ENCODE peak calls at places on chromosomes 4 and X, in six cellular contexts. S is H1, Z is IMR-90, J is neuronal stem cell, F is H9, T is trophoblast cell. R is an unnamed sample. For H3K79me1, the result is how much of the 10 kb centered on the place peaks cover.

GRCh38 chrX:124249345-124249744 is 83.1 kb upstream of the TEX13D start:
- DNase-seq in S (no peak), T (no peak), Z (no peak), J (no peak), F (no peak), R (no peak)

GRCh38 chrX:2608638-2609430 is 82.3 kb upstream of the CD99 start:
- DNase-seq in J (peak), Z (peak), S (peak), T (peak), F (peak), R (peak)

GRCh38 chr4:3074846-3075651 is 568 bp downstream of the HTT start:
- DNase-seq in S (peak), T (peak), Z (peak), J (peak), F (peak), R (peak)

GRCh38 chr4:92968996-92969395 is 665.2 kb downstream of the GRID2 start:
- DNase-seq in S (no peak), J (no peak), Z (no peak), F (no peak), T (no peak), R (no peak)

GRCh38 chrX:153778684-153779101 is 2.1 kb upstream of the SRPK3 start:
- DNase-seq in J (no peak), S (no peak), F (no peak), T (no peak), Z (no peak), R (no peak)

GRCh38 chr4:88137112-88137511 is 21.3 kb downstream of the ABCG2 start:
- DNase-seq in J (no peak), T (peak), F (no peak), S (no peak), Z (peak), R (peak)

GRCh38 chr4:139711461-139711860 is 45.8 kb downstream of the MGST2 start:
- DNase-seq in F (no peak), Z (peak), J (no peak), S (no peak), T (peak), R (peak)

GRCh38 chr4:124499266-124499665 is 213.3 kb downstream of the ANKRD50 start:
- DNase-seq in J (peak), Z (no peak), F (no peak), S (no peak), T (no peak), R (peak)

GRCh38 chr4:52643846-52644245 is 15.3 kb downstream of the USP46 start:
- DNase-seq in Z (peak), S (no peak), T (no peak), F (no peak), J (no peak), R (peak)

GRCh38 chr4:101187837-101188236 is 159.5 kb downstream of the PPP3CA start:
- DNase-seq in S (no peak), Z (no peak), T (no peak), F (no peak), J (no peak), R (no peak)

GRCh38 chr4:158964114-158964727 is 138.7 kb upstream of the RAPGEF2 start:
- DNase-seq in S (no peak), Z (no peak), T (no peak), F (no peak), J (no peak), R (no peak)

GRCh38 chr4:118772149-118773081 is 63.5 kb downstream of the SEC24D start:
- DNase-seq in S (no peak), Z (peak), J (peak), T (peak), F (no peak), R (peak)

DNA sequence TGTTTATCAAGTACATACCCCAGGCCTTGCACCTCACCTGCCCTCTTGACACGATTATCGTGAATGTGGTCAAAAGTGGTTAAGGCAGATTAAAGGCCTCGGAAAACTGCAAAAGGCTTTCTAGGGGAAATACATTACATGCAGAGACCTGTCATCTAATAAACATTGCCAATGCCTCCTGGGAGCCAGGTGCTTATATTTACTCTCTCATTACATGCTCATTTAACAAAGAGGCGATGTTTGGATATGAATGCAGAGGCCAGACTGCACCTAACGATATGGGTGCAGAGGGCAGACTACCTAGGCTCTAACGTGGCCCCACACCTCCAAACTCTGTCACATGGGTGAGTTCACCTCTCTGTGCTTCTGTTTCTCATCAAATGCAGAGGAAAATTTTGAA is 14.5 kb downstream of the CRMP1 start:
- DNase-seq in F (no peak), S (no peak), T (no peak), J (no peak), Z (no peak), R (no peak)
- H3K79me1 ChIP-seq in F (under half), S (under half), T (under half), J (under half), Z (under half), R (under half)

GRCh38 chr4:176526704-176527103 is 206.9 kb downstream of the SPCS3 start:
- DNase-seq in T (no peak), J (no peak), Z (no peak), S (no peak), F (no peak), R (no peak)
- H2AFZ ChIP-seq in T (no peak), J (no peak), Z (no peak), S (no peak), F (no peak), R (no peak)

DNA sequence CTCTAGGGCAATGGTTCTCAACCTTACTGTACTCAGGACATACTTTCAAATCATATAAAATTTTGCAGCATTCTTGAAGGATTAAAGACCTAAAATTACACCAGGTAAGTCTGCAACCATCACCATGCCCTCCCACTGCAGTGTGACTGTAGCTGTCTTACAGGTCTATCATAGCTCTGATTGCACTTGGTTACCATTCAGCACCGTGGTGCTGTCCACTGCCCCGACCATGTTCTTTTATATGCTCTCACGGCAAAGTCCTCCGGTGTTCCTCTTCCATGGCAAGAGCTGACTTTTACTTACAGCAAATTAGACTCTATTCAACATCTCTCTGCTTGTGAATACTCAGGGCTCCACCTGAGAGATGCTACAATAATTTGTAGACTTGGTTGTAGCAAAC is 11.5 kb downstream of the CRMP1 start:
- DNase-seq in J (no peak), S (no peak), Z (peak), T (no peak), F (no peak), R (no peak)
- H3K79me1 ChIP-seq in J (under half), S (under half), Z (under half), T (under half), F (under half), R (under half)

DNA sequence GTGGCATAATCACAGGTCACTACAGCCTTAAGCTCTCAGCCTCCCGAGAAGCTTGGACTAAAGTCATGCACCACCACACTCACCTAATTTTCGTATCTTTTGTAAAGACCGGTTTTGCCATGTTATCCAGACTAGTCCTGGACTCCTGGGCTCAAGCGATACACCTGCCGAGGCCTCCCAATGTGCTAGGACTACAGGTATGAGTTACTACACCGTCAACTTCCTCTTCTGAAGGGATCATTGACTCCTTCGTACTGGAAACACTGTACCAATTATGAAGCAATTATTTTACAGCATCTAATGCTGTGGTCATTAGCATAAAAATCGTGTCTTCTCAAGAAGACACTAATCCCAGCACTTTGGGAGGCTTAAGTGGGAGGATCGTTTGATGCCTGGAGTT is 35.2 kb downstream of the PDS5A start:
- DNase-seq in J (no peak), S (no peak), F (no peak), T (no peak), Z (no peak), R (no peak)
- H2AFZ ChIP-seq in J (no peak), S (no peak), F (no peak), T (no peak), Z (no peak), R (no peak)

GRCh38 chr4:110009526-110009925 is 96.8 kb downstream of the EGF start:
- DNase-seq in S (no peak), Z (no peak), F (no peak), J (no peak), T (no peak), R (no peak)

GRCh38 chr4:110007217-110007616 is 94.5 kb downstream of the EGF start:
- DNase-seq in Z (no peak), S (no peak), T (no peak), F (no peak), J (no peak), R (no peak)

GRCh38 chr4:110008540-110008939 is 95.9 kb downstream of the EGF start:
- DNase-seq in Z (no peak), T (no peak), J (no peak), S (no peak), F (no peak), R (no peak)

GRCh38 chr4:110003401-110004187 is 90.9 kb downstream of the EGF start:
- DNase-seq in T (no peak), F (no peak), S (no peak), Z (no peak), J (no peak), R (no peak)

DNA sequence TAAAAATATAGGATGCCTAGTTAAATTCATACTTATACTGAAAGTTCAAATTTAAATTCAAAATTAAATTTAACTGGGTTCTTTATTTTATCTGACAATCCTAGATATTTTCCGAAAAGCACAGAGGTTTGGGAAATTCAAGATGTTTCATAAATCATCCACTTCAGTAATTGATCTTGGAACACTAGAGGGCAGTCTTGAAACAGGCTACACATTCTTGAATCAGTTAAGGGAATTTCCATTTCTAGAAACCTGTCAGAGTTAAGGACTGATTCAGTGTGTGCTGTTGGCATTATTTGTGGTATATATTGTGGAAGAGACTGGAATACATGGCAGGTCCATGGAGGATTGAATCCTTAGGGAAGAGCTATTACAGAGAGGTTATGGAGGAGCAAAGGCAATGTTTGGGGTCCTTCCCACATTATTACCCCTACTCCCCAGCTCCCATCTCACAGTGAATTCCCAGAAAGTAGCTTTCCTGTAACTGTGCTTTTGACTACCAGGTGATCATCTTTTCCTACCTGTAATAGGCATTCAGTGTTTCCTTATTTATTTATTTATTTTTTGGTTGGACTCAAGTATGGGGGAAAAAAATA is 92.9 kb downstream of the EGF start:
- DNase-seq in S (no peak), Z (peak), J (peak), F (no peak), T (peak), R (peak)
- H3K79me1 ChIP-seq in S (under half), Z (under half), J (under half), F (under half), T (under half), R (under half)

DNA sequence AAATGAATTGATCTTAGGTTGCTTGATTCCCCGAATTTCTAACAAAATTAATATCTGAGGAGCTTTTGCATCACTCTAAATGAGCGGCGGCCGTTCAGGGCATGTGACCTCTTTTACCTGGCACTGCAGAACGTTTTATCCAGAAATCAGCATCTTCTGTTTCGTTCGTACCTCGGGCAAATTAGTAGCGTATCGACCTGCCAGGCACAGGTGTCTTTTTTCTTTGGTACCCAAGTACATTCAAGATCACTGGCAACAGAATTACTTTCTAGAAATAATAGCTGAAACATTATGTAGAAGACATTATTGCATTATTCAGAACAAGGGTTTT is 926 bp downstream of the KLHL2 start:
- DNase-seq in T (no peak), S (no peak), F (no peak), Z (no peak), J (no peak), R (no peak)
- H2AFZ ChIP-seq in T (no peak), S (no peak), F (no peak), Z (no peak), J (peak), R (no peak)